ENCODE peak calls at places on chromosomes 5 and 9, in eight cellular contexts. I is AG04450, E is mammary epithelial cell, N is coronary artery, D is foreskin fibroblast, K is GM10248, T is IMR-90, W is cardiac muscle cell. A is an unnamed sample.

GRCh38 chr5:172448999-172449398 is 5.3 kb downstream of the SH3PXD2B start:
- DNase-seq in I (no peak), E (no peak), N (no peak), D (no peak), K (no peak), T (no peak), W (no peak), A (no peak)

GRCh38 chr5:13378073-13378472 is 566.4 kb downstream of the DNAH5 start:
- DNase-seq in I (no peak), E (peak), N (no peak), D (no peak), K (no peak), T (peak), W (no peak), A (no peak)

GRCh38 chr5:168836603-168837245 is 257.6 kb upstream of the PANK3 start:
- DNase-seq in I (no peak), E (no peak), N (no peak), D (no peak), K (no peak), T (no peak), W (no peak), A (no peak)

GRCh38 chr9:120689860-120690259 is 24.4 kb downstream of the MEGF9 start:
- DNase-seq in I (no peak), E (peak), N (no peak), D (no peak), K (no peak), T (peak), W (no peak), A (no peak)

GRCh38 chr5:106258591-106259125 is 1412.1 kb downstream of the EFNA5 start:
- DNase-seq in I (no peak), E (no peak), N (no peak), D (no peak), K (no peak), T (peak), W (no peak), A (no peak)

GRCh38 chr5:172115541-172115982 is 72.5 kb downstream of the STK10 start:
- DNase-seq in I (no peak), E (no peak), N (no peak), D (no peak), K (no peak), T (no peak), W (no peak), A (no peak)

GRCh38 chr5:117594165-117594564 is 1019.5 kb upstream of the SEMA6A start:
- DNase-seq in I (no peak), E (no peak), N (peak), D (peak), K (no peak), T (no peak), W (no peak), A (no peak)

GRCh38 chr5:179416906-179417470 is 71.7 kb upstream of the ADAMTS2 start:
- DNase-seq in I (no peak), E (no peak), N (peak), D (no peak), K (no peak), T (no peak), W (no peak), A (peak)

GRCh38 chr9:91160181-91160580 is 201.5 kb downstream of the AUH start:
- DNase-seq in I (no peak), E (no peak), N (no peak), D (no peak), K (no peak), T (no peak), W (no peak), A (peak)

GRCh38 chr5:131640043-131640856 is 5.2 kb upstream of the RAPGEF6 start:
- DNase-seq in I (no peak), E (peak), N (no peak), D (peak), K (peak), T (peak), W (no peak), A (no peak)

GRCh38 chr5:132749506-132749905 is 2.3 kb downstream of the CCNI2 start:
- DNase-seq in I (no peak), E (no peak), N (no peak), D (no peak), K (peak), T (no peak), W (no peak), A (no peak)

GRCh38 chr5:122076023-122076422 is 2.0 kb downstream of the LOX start:
- DNase-seq in I (no peak), E (peak), N (no peak), D (no peak), K (no peak), T (no peak), W (no peak), A (no peak)

GRCh38 chr5:65029178-65029577 is 260.4 kb downstream of the CWC27 start:
- DNase-seq in I (no peak), E (no peak), N (no peak), D (no peak), K (no peak), T (peak), W (no peak), A (no peak)

GRCh38 chr5:58452566-58453258 is 7.2 kb downstream of the PLK2 start:
- DNase-seq in I (no peak), E (no peak), N (no peak), D (no peak), K (no peak), T (peak), W (no peak), A (no peak)

GRCh38 chr5:62506659-62507460 is 71.8 kb upstream of the LRRC70 start:
- DNase-seq in I (no peak), E (no peak), N (no peak), D (peak), K (no peak), T (no peak), W (no peak), A (no peak)

GRCh38 chr5:76521240-76521758 is 101.9 kb downstream of the F2RL2 start:
- DNase-seq in I (no peak), E (peak), N (no peak), D (no peak), K (peak), T (peak), W (no peak), A (no peak)

GRCh38 chr9:136133191-136133958 is 14.7 kb upstream of the TMEM250 start:
- DNase-seq in I (no peak), E (no peak), N (no peak), D (no peak), K (no peak), T (no peak), W (peak), A (no peak)

GRCh38 chr9:126144215-126144614 is 182.4 kb upstream of the MVB12B start:
- DNase-seq in I (no peak), E (no peak), N (no peak), D (no peak), K (no peak), T (no peak), W (peak), A (no peak)

GRCh38 chr9:128702949-128703615 is 779 bp downstream of the PKN3 start:
- DNase-seq in I (no peak), E (no peak), N (no peak), D (no peak), K (peak), T (no peak), W (peak), A (no peak)

GRCh38 chr5:160354666-160355065 is 15.8 kb downstream of the C1QTNF2 start:
- DNase-seq in I (no peak), E (no peak), N (no peak), D (no peak), K (no peak), T (no peak), W (no peak), A (no peak)

DNA sequence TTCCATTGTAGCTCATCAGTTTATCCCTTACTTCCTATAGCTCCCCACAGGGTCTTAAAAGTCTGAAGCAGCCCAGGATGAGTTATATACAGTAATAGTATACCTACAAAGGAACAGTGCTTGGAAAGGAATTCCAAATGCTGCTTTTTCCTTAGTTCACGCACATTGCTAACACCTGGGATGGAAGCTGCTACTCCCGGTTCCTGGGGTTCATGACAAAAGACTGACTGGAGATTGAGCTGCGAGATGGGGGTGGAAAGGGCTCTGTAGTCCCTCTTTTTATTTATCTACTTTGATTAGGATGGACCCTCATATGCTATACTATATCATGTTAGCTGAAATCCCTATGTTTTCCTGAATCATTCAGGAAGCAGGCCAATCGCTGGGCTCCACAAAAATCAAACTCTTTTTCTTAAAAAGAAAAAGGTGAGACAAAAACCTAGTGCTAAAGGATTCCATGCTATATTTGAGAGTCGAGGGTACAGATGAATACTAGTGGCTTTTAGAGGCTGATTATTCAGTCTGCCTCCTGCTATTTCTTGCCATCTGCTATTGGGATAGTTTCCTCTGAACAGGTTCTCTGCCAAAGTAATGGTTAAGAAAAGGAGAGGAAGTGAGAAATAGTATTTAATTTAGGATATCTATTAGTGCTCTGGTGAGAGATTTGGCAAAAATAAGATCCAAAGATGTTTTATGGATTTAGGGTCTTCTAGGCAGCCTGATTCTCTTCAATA is 81.2 kb downstream of the MRPS27 start:
- DNase-seq in I (no peak), E (no peak), N (no peak), D (no peak), K (no peak), T (no peak), W (no peak), A (no peak)
- TF ChIP-seq CTCF in I (no peak), E (no peak), N (no peak), D (no peak), K (no peak), T (no peak), W (no peak), A (no peak)

DNA sequence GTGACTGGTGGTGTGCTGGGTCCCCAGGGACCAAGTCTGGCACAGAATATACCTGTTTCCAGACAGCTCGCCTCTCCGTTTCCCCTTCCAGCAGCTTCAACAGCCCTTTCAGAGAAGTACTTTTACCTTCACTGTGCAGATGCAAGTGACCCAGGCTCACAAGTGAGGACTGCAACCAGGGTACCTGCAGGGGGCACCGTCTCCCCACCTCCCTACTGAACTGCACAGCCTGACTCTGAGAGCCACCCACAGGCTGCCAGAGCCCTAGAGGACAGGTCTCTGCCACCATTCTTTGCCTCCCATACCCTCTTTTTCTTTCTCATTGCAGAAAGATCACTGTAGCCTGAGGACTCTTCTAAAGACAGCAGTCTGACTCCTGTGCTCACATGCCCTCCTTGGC is 15.4 kb downstream of the IL9 start:
- DNase-seq in I (no peak), E (no peak), N (no peak), D (no peak), K (no peak), T (no peak), W (peak), A (no peak)
- TF ChIP-seq CTCF in I (peak), E (no peak), N (no peak), D (no peak), K (no peak), T (peak), W (peak), A (no peak)

DNA sequence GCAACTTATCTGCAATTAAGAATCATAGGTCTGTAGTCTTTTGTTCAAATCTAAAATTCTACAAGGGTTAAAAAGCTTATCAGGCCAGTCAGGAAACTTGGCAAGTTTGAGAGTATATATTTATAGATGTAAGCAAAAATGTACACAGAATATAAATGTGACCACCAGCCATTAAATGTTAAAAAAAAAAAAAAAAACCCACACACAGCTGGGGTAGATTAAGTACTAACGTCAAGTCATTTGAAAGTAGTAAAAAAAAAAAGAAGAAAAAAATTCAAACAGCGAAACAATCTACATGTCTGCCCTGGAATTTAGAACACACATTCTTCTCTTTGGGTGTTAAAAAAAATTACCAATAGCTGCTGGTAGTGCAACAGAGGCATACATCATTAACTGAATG is 269.8 kb downstream of the MLLT3 start:
- DNase-seq in I (no peak), E (no peak), N (no peak), D (no peak), K (no peak), T (no peak), W (no peak), A (no peak)
- TF ChIP-seq CTCF in I (no peak), E (no peak), N (no peak), D (no peak), K (no peak), T (no peak), W (no peak), A (no peak)

GRCh38 chr9:3863114-3863528 is 337.3 kb upstream of the RFX3 start:
- DNase-seq in I (no peak), E (peak), N (no peak), D (peak), K (no peak), T (peak), W (no peak), A (no peak)
- TF ChIP-seq CTCF in I (no peak), E (no peak), N (no peak), D (no peak), K (no peak), T (no peak), W (peak), A (no peak)

GRCh38 chr9:96398582-96399334 is 15.2 kb upstream of the SLC35D2 start:
- DNase-seq in I (no peak), E (no peak), N (no peak), D (no peak), K (peak), T (no peak), W (no peak), A (no peak)
- TF ChIP-seq CTCF in I (no peak), E (no peak), N (no peak), D (no peak), K (no peak), T (no peak), W (no peak), A (no peak)

A was measured in osteocyte.